ENCODE peak calls at places on chromosomes 4 and X, in eight cellular contexts. One of them, this sample, is unnamed.

GRCh38 chr4:98685225-98686045 is 27.0 kb upstream of the TSPAN5 start:
- DNase-seq in CD4-positive, alpha-beta memory T cell: no peak
- DNase-seq in endothelial cell of umbilical vein: peak
- DNase-seq in breast epithelium: no peak
- DNase-seq in choroid plexus epithelial cell: no peak
- DNase-seq in uterus: no peak
- DNase-seq in stomach: no peak
- DNase-seq in cardiac fibroblast: no peak
- DNase-seq in this sample: no peak

GRCh38 chr4:32219306-32220075 is 1499.3 kb downstream of the PCDH7 start:
- DNase-seq in breast epithelium: no peak
- DNase-seq in stomach: no peak
- DNase-seq in choroid plexus epithelial cell: peak
- DNase-seq in CD4-positive, alpha-beta memory T cell: no peak
- DNase-seq in endothelial cell of umbilical vein: peak
- DNase-seq in uterus: no peak
- DNase-seq in cardiac fibroblast: no peak
- DNase-seq in this sample: no peak

GRCh38 chr4:85798011-85798770 is 323.2 kb downstream of the ARHGAP24 start:
- DNase-seq in stomach: no peak
- DNase-seq in CD4-positive, alpha-beta memory T cell: no peak
- DNase-seq in breast epithelium: no peak
- DNase-seq in choroid plexus epithelial cell: no peak
- DNase-seq in endothelial cell of umbilical vein: no peak
- DNase-seq in uterus: no peak
- DNase-seq in cardiac fibroblast: peak
- DNase-seq in this sample: peak

GRCh38 chrX:68705986-68706385 is 58.5 kb downstream of the STARD8 start:
- DNase-seq in CD4-positive, alpha-beta memory T cell: no peak
- DNase-seq in uterus: no peak
- DNase-seq in stomach: no peak
- DNase-seq in cardiac fibroblast: no peak
- DNase-seq in breast epithelium: no peak
- DNase-seq in choroid plexus epithelial cell: no peak
- DNase-seq in endothelial cell of umbilical vein: no peak
- DNase-seq in this sample: no peak

GRCh38 chrX:101999644-102000539 is 68.1 kb upstream of the ZMAT1 start:
- DNase-seq in breast epithelium: no peak
- DNase-seq in endothelial cell of umbilical vein: no peak
- DNase-seq in CD4-positive, alpha-beta memory T cell: no peak
- DNase-seq in uterus: no peak
- DNase-seq in stomach: no peak
- DNase-seq in choroid plexus epithelial cell: no peak
- DNase-seq in cardiac fibroblast: no peak
- DNase-seq in this sample: no peak

GRCh38 chr4:181971411-181971810 is 271.8 kb upstream of the TENM3 start:
- DNase-seq in endothelial cell of umbilical vein: no peak
- DNase-seq in uterus: no peak
- DNase-seq in CD4-positive, alpha-beta memory T cell: no peak
- DNase-seq in cardiac fibroblast: no peak
- DNase-seq in choroid plexus epithelial cell: no peak
- DNase-seq in breast epithelium: no peak
- DNase-seq in stomach: no peak
- DNase-seq in this sample: no peak

GRCh38 chr4:120865985-120866384 is 56.5 kb downstream of the PRDM5 start:
- DNase-seq in stomach: no peak
- DNase-seq in breast epithelium: no peak
- DNase-seq in endothelial cell of umbilical vein: no peak
- DNase-seq in cardiac fibroblast: no peak
- DNase-seq in choroid plexus epithelial cell: no peak
- DNase-seq in uterus: no peak
- DNase-seq in CD4-positive, alpha-beta memory T cell: no peak
- DNase-seq in this sample: no peak

GRCh38 chrX:2466876-2467656 is 33.7 kb downstream of the DHRSX start:
- DNase-seq in choroid plexus epithelial cell: no peak
- DNase-seq in CD4-positive, alpha-beta memory T cell: no peak
- DNase-seq in uterus: no peak
- DNase-seq in cardiac fibroblast: no peak
- DNase-seq in endothelial cell of umbilical vein: no peak
- DNase-seq in stomach: no peak
- DNase-seq in breast epithelium: no peak
- DNase-seq in this sample: no peak

GRCh38 chr4:38842998-38843397 is 13.6 kb downstream of the TLR6 start:
- DNase-seq in uterus: no peak
- DNase-seq in breast epithelium: no peak
- DNase-seq in endothelial cell of umbilical vein: no peak
- DNase-seq in stomach: no peak
- DNase-seq in CD4-positive, alpha-beta memory T cell: no peak
- DNase-seq in cardiac fibroblast: no peak
- DNase-seq in choroid plexus epithelial cell: no peak
- DNase-seq in this sample: no peak

GRCh38 chrX:41334866-41335589 is 1.1 kb downstream of the DDX3X start:
- DNase-seq in endothelial cell of umbilical vein: peak
- DNase-seq in breast epithelium: peak
- DNase-seq in CD4-positive, alpha-beta memory T cell: peak
- DNase-seq in cardiac fibroblast: peak
- DNase-seq in choroid plexus epithelial cell: peak
- DNase-seq in uterus: peak
- DNase-seq in stomach: peak
- DNase-seq in this sample: peak

GRCh38 chr4:139589619-139590018 is 33.6 kb upstream of the SETD7 start:
- DNase-seq in breast epithelium: no peak
- DNase-seq in CD4-positive, alpha-beta memory T cell: no peak
- DNase-seq in cardiac fibroblast: no peak
- DNase-seq in choroid plexus epithelial cell: no peak
- DNase-seq in stomach: no peak
- DNase-seq in endothelial cell of umbilical vein: no peak
- DNase-seq in uterus: no peak
- DNase-seq in this sample: no peak

GRCh38 chrX:110086162-110086915 is 83.4 kb downstream of the TMEM164 start:
- DNase-seq in uterus: no peak
- DNase-seq in cardiac fibroblast: peak
- DNase-seq in breast epithelium: no peak
- DNase-seq in endothelial cell of umbilical vein: peak
- DNase-seq in CD4-positive, alpha-beta memory T cell: no peak
- DNase-seq in choroid plexus epithelial cell: peak
- DNase-seq in stomach: no peak
- DNase-seq in this sample: peak

GRCh38 chrX:102651242-102651967 is at the start of gene GPRASP1:
- DNase-seq in choroid plexus epithelial cell: peak
- DNase-seq in cardiac fibroblast: peak
- DNase-seq in stomach: no peak
- DNase-seq in CD4-positive, alpha-beta memory T cell: peak
- DNase-seq in breast epithelium: peak
- DNase-seq in uterus: peak
- DNase-seq in endothelial cell of umbilical vein: peak
- DNase-seq in this sample: peak

GRCh38 chrX:44183329-44183728 is 160.1 kb downstream of the EFHC2 start:
- DNase-seq in choroid plexus epithelial cell: no peak
- DNase-seq in stomach: no peak
- DNase-seq in breast epithelium: no peak
- DNase-seq in cardiac fibroblast: no peak
- DNase-seq in CD4-positive, alpha-beta memory T cell: no peak
- DNase-seq in endothelial cell of umbilical vein: no peak
- DNase-seq in uterus: no peak
- DNase-seq in this sample: no peak

GRCh38 chr4:3070709-3071500 is 3.4 kb downstream of the HTT-AS start:
- DNase-seq in endothelial cell of umbilical vein: no peak
- DNase-seq in uterus: no peak
- DNase-seq in CD4-positive, alpha-beta memory T cell: no peak
- DNase-seq in choroid plexus epithelial cell: no peak
- DNase-seq in cardiac fibroblast: peak
- DNase-seq in breast epithelium: no peak
- DNase-seq in stomach: no peak
- DNase-seq in this sample: no peak

GRCh38 chr4:7767526-7767925 is 172.1 kb downstream of the AFAP1 start:
- DNase-seq in cardiac fibroblast: no peak
- DNase-seq in CD4-positive, alpha-beta memory T cell: no peak
- DNase-seq in breast epithelium: no peak
- DNase-seq in endothelial cell of umbilical vein: no peak
- DNase-seq in choroid plexus epithelial cell: no peak
- DNase-seq in stomach: no peak
- DNase-seq in uterus: no peak
- DNase-seq in this sample: no peak

GRCh38 chr4:28490669-28491068 is 1630.0 kb downstream of the STIM2 start:
- DNase-seq in stomach: no peak
- DNase-seq in endothelial cell of umbilical vein: no peak
- DNase-seq in CD4-positive, alpha-beta memory T cell: no peak
- DNase-seq in breast epithelium: no peak
- DNase-seq in uterus: no peak
- DNase-seq in choroid plexus epithelial cell: peak
- DNase-seq in cardiac fibroblast: peak
- DNase-seq in this sample: no peak

GRCh38 chr4:158958489-158959270 is 144.2 kb upstream of the RAPGEF2 start:
- DNase-seq in choroid plexus epithelial cell: peak
- DNase-seq in CD4-positive, alpha-beta memory T cell: no peak
- DNase-seq in endothelial cell of umbilical vein: no peak
- DNase-seq in breast epithelium: no peak
- DNase-seq in uterus: no peak
- DNase-seq in cardiac fibroblast: no peak
- DNase-seq in stomach: no peak
- DNase-seq in this sample: no peak

GRCh38 chr4:112282860-112283667 is 2.6 kb downstream of the TIFA start:
- DNase-seq in breast epithelium: no peak
- DNase-seq in CD4-positive, alpha-beta memory T cell: no peak
- DNase-seq in cardiac fibroblast: no peak
- DNase-seq in uterus: no peak
- DNase-seq in choroid plexus epithelial cell: no peak
- DNase-seq in stomach: no peak
- DNase-seq in endothelial cell of umbilical vein: no peak
- DNase-seq in this sample: no peak

GRCh38 chr4:127881565-127881869 is 824 bp downstream of the PLK4 start:
- DNase-seq in stomach: no peak
- DNase-seq in CD4-positive, alpha-beta memory T cell: no peak
- DNase-seq in endothelial cell of umbilical vein: no peak
- DNase-seq in breast epithelium: no peak
- DNase-seq in uterus: no peak
- DNase-seq in cardiac fibroblast: no peak
- DNase-seq in choroid plexus epithelial cell: no peak
- DNase-seq in this sample: no peak

GRCh38 chr4:52957220-52957686 is 95.1 kb downstream of the RASL11B start:
- DNase-seq in CD4-positive, alpha-beta memory T cell: no peak
- DNase-seq in breast epithelium: no peak
- DNase-seq in endothelial cell of umbilical vein: no peak
- DNase-seq in stomach: no peak
- DNase-seq in cardiac fibroblast: no peak
- DNase-seq in choroid plexus epithelial cell: peak
- DNase-seq in uterus: peak
- DNase-seq in this sample: peak

GRCh38 chr4:49221209-49221608 is 235.1 kb downstream of the CWH43 start:
- DNase-seq in stomach: no peak
- DNase-seq in uterus: no peak
- DNase-seq in breast epithelium: no peak
- DNase-seq in cardiac fibroblast: no peak
- DNase-seq in choroid plexus epithelial cell: no peak
- DNase-seq in CD4-positive, alpha-beta memory T cell: no peak
- DNase-seq in endothelial cell of umbilical vein: no peak
- DNase-seq in this sample: no peak

GRCh38 chr4:137609693-137610450 is 77.6 kb upstream of the PCDH18 start:
- DNase-seq in uterus: no peak
- DNase-seq in stomach: no peak
- DNase-seq in CD4-positive, alpha-beta memory T cell: no peak
- DNase-seq in choroid plexus epithelial cell: peak
- DNase-seq in breast epithelium: no peak
- DNase-seq in endothelial cell of umbilical vein: no peak
- DNase-seq in cardiac fibroblast: peak
- DNase-seq in this sample: peak

GRCh38 chr4:173508386-173509002 is 21.5 kb downstream of the HAND2 start:
- DNase-seq in endothelial cell of umbilical vein: no peak
- DNase-seq in breast epithelium: no peak
- DNase-seq in CD4-positive, alpha-beta memory T cell: no peak
- DNase-seq in cardiac fibroblast: no peak
- DNase-seq in choroid plexus epithelial cell: no peak
- DNase-seq in uterus: no peak
- DNase-seq in stomach: no peak
- DNase-seq in this sample: no peak
- H3K4me3 ChIP-seq in endothelial cell of umbilical vein: no peak
- H3K4me3 ChIP-seq in breast epithelium: peak
- H3K4me3 ChIP-seq in CD4-positive, alpha-beta memory T cell: peak
- H3K4me3 ChIP-seq in cardiac fibroblast: no peak
- H3K4me3 ChIP-seq in choroid plexus epithelial cell: no peak
- H3K4me3 ChIP-seq in uterus: no peak
- H3K4me3 ChIP-seq in stomach: peak
- H3K4me3 ChIP-seq in this sample: no peak

DNA sequence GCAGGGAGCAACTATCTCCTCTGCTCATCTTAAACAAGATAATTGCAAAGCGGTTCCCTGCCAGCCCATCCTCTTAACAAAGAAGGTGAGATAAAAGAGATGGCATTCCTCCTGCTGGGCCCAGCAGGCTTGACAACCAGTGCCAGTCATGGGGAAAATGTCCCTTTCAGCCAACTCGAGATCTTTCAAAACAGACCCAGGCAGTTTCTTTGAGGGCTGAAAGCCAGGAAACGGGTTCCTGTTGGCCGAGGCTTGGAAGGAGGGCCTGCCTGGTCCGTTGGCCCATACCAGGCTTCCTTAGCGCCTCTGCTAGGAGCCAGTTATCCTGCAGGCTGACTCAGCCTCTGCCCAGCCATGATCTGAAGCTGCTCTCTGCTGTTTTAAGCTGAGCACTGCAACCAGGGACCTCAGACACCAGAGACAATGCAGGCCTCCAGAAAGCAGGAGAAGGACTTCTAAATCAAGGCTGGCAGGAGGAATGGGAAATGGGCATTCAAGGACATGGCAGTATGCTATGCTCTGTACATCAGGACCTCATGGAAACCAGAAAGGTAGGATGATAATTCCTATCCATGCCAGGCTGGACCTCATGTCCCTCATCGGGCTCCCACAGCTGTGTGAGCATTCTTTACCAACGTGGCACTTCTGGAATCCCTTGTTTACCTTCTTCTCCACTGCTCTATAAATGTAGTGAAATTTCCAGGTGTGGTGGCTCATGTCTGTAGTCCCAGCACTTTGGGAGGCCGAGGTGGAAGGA is 42.4 kb upstream of the SLC2A9 start:
- DNase-seq in CD4-positive, alpha-beta memory T cell: no peak
- DNase-seq in uterus: peak
- DNase-seq in choroid plexus epithelial cell: peak
- DNase-seq in cardiac fibroblast: peak
- DNase-seq in breast epithelium: peak
- DNase-seq in stomach: peak
- DNase-seq in endothelial cell of umbilical vein: peak
- DNase-seq in this sample: peak
- H3K4me3 ChIP-seq in CD4-positive, alpha-beta memory T cell: no peak
- H3K4me3 ChIP-seq in uterus: no peak
- H3K4me3 ChIP-seq in choroid plexus epithelial cell: no peak
- H3K4me3 ChIP-seq in cardiac fibroblast: no peak
- H3K4me3 ChIP-seq in breast epithelium: no peak
- H3K4me3 ChIP-seq in stomach: no peak
- H3K4me3 ChIP-seq in endothelial cell of umbilical vein: no peak
- H3K4me3 ChIP-seq in this sample: no peak

GRCh38 chr4:89054627-89055026 is 2.4 kb downstream of the FAM13A start:
- DNase-seq in endothelial cell of umbilical vein: no peak
- DNase-seq in uterus: no peak
- DNase-seq in CD4-positive, alpha-beta memory T cell: no peak
- DNase-seq in breast epithelium: no peak
- DNase-seq in choroid plexus epithelial cell: no peak
- DNase-seq in stomach: no peak
- DNase-seq in cardiac fibroblast: no peak
- DNase-seq in this sample: no peak
- H3K4me3 ChIP-seq in endothelial cell of umbilical vein: no peak
- H3K4me3 ChIP-seq in uterus: no peak
- H3K4me3 ChIP-seq in CD4-positive, alpha-beta memory T cell: no peak
- H3K4me3 ChIP-seq in breast epithelium: peak
- H3K4me3 ChIP-seq in choroid plexus epithelial cell: no peak
- H3K4me3 ChIP-seq in stomach: no peak
- H3K4me3 ChIP-seq in cardiac fibroblast: no peak
- H3K4me3 ChIP-seq in this sample: no peak

GRCh38 chr4:13840573-13841185 is 213.2 kb upstream of the BOD1L1 start:
- DNase-seq in stomach: no peak
- DNase-seq in endothelial cell of umbilical vein: no peak
- DNase-seq in uterus: no peak
- DNase-seq in CD4-positive, alpha-beta memory T cell: no peak
- DNase-seq in choroid plexus epithelial cell: no peak
- DNase-seq in cardiac fibroblast: no peak
- DNase-seq in breast epithelium: no peak
- DNase-seq in this sample: no peak
- H3K4me3 ChIP-seq in stomach: no peak
- H3K4me3 ChIP-seq in endothelial cell of umbilical vein: no peak
- H3K4me3 ChIP-seq in uterus: no peak
- H3K4me3 ChIP-seq in CD4-positive, alpha-beta memory T cell: no peak
- H3K4me3 ChIP-seq in choroid plexus epithelial cell: no peak
- H3K4me3 ChIP-seq in cardiac fibroblast: no peak
- H3K4me3 ChIP-seq in breast epithelium: no peak
- H3K4me3 ChIP-seq in this sample: no peak

This sample was measured in fibroblast of villous mesenchyme.